ENCODE peak calls at places on chromosomes 6 and 20, in eight cellular contexts. One of them, this sample, is unnamed.

GRCh38 chr20:11098888-11099287 is 425.1 kb upstream of the JAG1 start:
- DNase-seq in cardiac muscle cell: no peak
- DNase-seq in Karpas-422: no peak
- DNase-seq in upper lobe of right lung: no peak
- DNase-seq in CD4-positive, CD25-positive, alpha-beta regulatory T cell: no peak
- DNase-seq in aorta: no peak
- DNase-seq in heart left ventricle: no peak
- DNase-seq in CD4-positive, alpha-beta memory T cell: no peak
- DNase-seq in this sample: no peak

GRCh38 chr6:47853766-47854165 is 71.9 kb downstream of the OPN5 start:
- DNase-seq in Karpas-422: no peak
- DNase-seq in aorta: no peak
- DNase-seq in cardiac muscle cell: no peak
- DNase-seq in CD4-positive, CD25-positive, alpha-beta regulatory T cell: no peak
- DNase-seq in upper lobe of right lung: no peak
- DNase-seq in CD4-positive, alpha-beta memory T cell: no peak
- DNase-seq in heart left ventricle: no peak
- DNase-seq in this sample: no peak

GRCh38 chr20:44208165-44208564 is 2.4 kb downstream of the OSER1 start:
- DNase-seq in Karpas-422: peak
- DNase-seq in CD4-positive, alpha-beta memory T cell: no peak
- DNase-seq in upper lobe of right lung: no peak
- DNase-seq in aorta: no peak
- DNase-seq in heart left ventricle: no peak
- DNase-seq in cardiac muscle cell: no peak
- DNase-seq in CD4-positive, CD25-positive, alpha-beta regulatory T cell: no peak
- DNase-seq in this sample: no peak

GRCh38 chr6:139257821-139258398 is 33.9 kb downstream of the TXLNB start:
- DNase-seq in CD4-positive, alpha-beta memory T cell: no peak
- DNase-seq in upper lobe of right lung: no peak
- DNase-seq in Karpas-422: no peak
- DNase-seq in CD4-positive, CD25-positive, alpha-beta regulatory T cell: peak
- DNase-seq in cardiac muscle cell: no peak
- DNase-seq in heart left ventricle: no peak
- DNase-seq in aorta: no peak
- DNase-seq in this sample: no peak

GRCh38 chr6:44247338-44248302 is 719 bp downstream of the HSP90AB1 start:
- DNase-seq in CD4-positive, CD25-positive, alpha-beta regulatory T cell: peak
- DNase-seq in upper lobe of right lung: peak
- DNase-seq in heart left ventricle: peak
- DNase-seq in aorta: peak
- DNase-seq in CD4-positive, alpha-beta memory T cell: peak
- DNase-seq in cardiac muscle cell: peak
- DNase-seq in Karpas-422: peak
- DNase-seq in this sample: peak

GRCh38 chr20:32028647-32029372 is 18.6 kb downstream of the CCM2L start:
- DNase-seq in cardiac muscle cell: peak
- DNase-seq in upper lobe of right lung: no peak
- DNase-seq in Karpas-422: no peak
- DNase-seq in CD4-positive, CD25-positive, alpha-beta regulatory T cell: no peak
- DNase-seq in CD4-positive, alpha-beta memory T cell: no peak
- DNase-seq in heart left ventricle: no peak
- DNase-seq in aorta: no peak
- DNase-seq in this sample: no peak

GRCh38 chr6:127716425-127716930 is 139.5 kb downstream of the C6orf58 start:
- DNase-seq in CD4-positive, alpha-beta memory T cell: no peak
- DNase-seq in Karpas-422: no peak
- DNase-seq in CD4-positive, CD25-positive, alpha-beta regulatory T cell: no peak
- DNase-seq in cardiac muscle cell: no peak
- DNase-seq in aorta: no peak
- DNase-seq in heart left ventricle: no peak
- DNase-seq in upper lobe of right lung: no peak
- DNase-seq in this sample: no peak

GRCh38 chr6:13655700-13656099 is 40.6 kb downstream of the NOL7 start:
- DNase-seq in CD4-positive, alpha-beta memory T cell: no peak
- DNase-seq in upper lobe of right lung: no peak
- DNase-seq in CD4-positive, CD25-positive, alpha-beta regulatory T cell: no peak
- DNase-seq in Karpas-422: no peak
- DNase-seq in heart left ventricle: no peak
- DNase-seq in cardiac muscle cell: no peak
- DNase-seq in aorta: no peak
- DNase-seq in this sample: no peak

GRCh38 chr6:36160147-36160760 is 29.9 kb downstream of the MAPK13 start:
- DNase-seq in aorta: no peak
- DNase-seq in cardiac muscle cell: peak
- DNase-seq in heart left ventricle: no peak
- DNase-seq in upper lobe of right lung: no peak
- DNase-seq in CD4-positive, CD25-positive, alpha-beta regulatory T cell: no peak
- DNase-seq in CD4-positive, alpha-beta memory T cell: no peak
- DNase-seq in Karpas-422: no peak
- DNase-seq in this sample: no peak

GRCh38 chr6:107330190-107330589 is 129.2 kb downstream of the PDSS2 start:
- DNase-seq in CD4-positive, alpha-beta memory T cell: no peak
- DNase-seq in CD4-positive, CD25-positive, alpha-beta regulatory T cell: peak
- DNase-seq in aorta: no peak
- DNase-seq in Karpas-422: peak
- DNase-seq in heart left ventricle: no peak
- DNase-seq in cardiac muscle cell: no peak
- DNase-seq in upper lobe of right lung: no peak
- DNase-seq in this sample: peak

GRCh38 chr6:148874698-148875293 is 128.0 kb downstream of the UST start:
- DNase-seq in heart left ventricle: peak
- DNase-seq in aorta: no peak
- DNase-seq in upper lobe of right lung: no peak
- DNase-seq in Karpas-422: no peak
- DNase-seq in CD4-positive, alpha-beta memory T cell: no peak
- DNase-seq in cardiac muscle cell: peak
- DNase-seq in CD4-positive, CD25-positive, alpha-beta regulatory T cell: no peak
- DNase-seq in this sample: no peak

GRCh38 chr6:159094444-159095252 is 49.9 kb upstream of the TAGAP start:
- DNase-seq in heart left ventricle: no peak
- DNase-seq in CD4-positive, alpha-beta memory T cell: peak
- DNase-seq in cardiac muscle cell: no peak
- DNase-seq in aorta: no peak
- DNase-seq in Karpas-422: peak
- DNase-seq in upper lobe of right lung: no peak
- DNase-seq in CD4-positive, CD25-positive, alpha-beta regulatory T cell: peak
- DNase-seq in this sample: no peak

GRCh38 chr20:3239026-3239866 is at the start of gene SLC4A11:
- DNase-seq in Karpas-422: peak
- DNase-seq in aorta: peak
- DNase-seq in upper lobe of right lung: peak
- DNase-seq in CD4-positive, alpha-beta memory T cell: no peak
- DNase-seq in heart left ventricle: peak
- DNase-seq in cardiac muscle cell: peak
- DNase-seq in CD4-positive, CD25-positive, alpha-beta regulatory T cell: peak
- DNase-seq in this sample: peak

GRCh38 chr6:158536084-158536890 is 23.6 kb upstream of the TMEM181 start:
- DNase-seq in aorta: peak
- DNase-seq in cardiac muscle cell: peak
- DNase-seq in Karpas-422: peak
- DNase-seq in heart left ventricle: peak
- DNase-seq in CD4-positive, alpha-beta memory T cell: peak
- DNase-seq in upper lobe of right lung: peak
- DNase-seq in CD4-positive, CD25-positive, alpha-beta regulatory T cell: peak
- DNase-seq in this sample: peak

GRCh38 chr6:30411515-30412207 is 66.7 kb downstream of the RPP21 start:
- DNase-seq in upper lobe of right lung: peak
- DNase-seq in heart left ventricle: peak
- DNase-seq in cardiac muscle cell: peak
- DNase-seq in Karpas-422: peak
- DNase-seq in aorta: no peak
- DNase-seq in CD4-positive, alpha-beta memory T cell: peak
- DNase-seq in CD4-positive, CD25-positive, alpha-beta regulatory T cell: peak
- DNase-seq in this sample: peak

GRCh38 chr20:32605167-32605656 is 20.1 kb upstream of the NOL4L start:
- DNase-seq in CD4-positive, CD25-positive, alpha-beta regulatory T cell: no peak
- DNase-seq in cardiac muscle cell: peak
- DNase-seq in upper lobe of right lung: no peak
- DNase-seq in CD4-positive, alpha-beta memory T cell: no peak
- DNase-seq in heart left ventricle: no peak
- DNase-seq in Karpas-422: no peak
- DNase-seq in aorta: no peak
- DNase-seq in this sample: no peak

GRCh38 chr6:56683882-56684281 is 41.2 kb upstream of the DST start:
- DNase-seq in CD4-positive, alpha-beta memory T cell: no peak
- DNase-seq in Karpas-422: no peak
- DNase-seq in aorta: no peak
- DNase-seq in heart left ventricle: peak
- DNase-seq in cardiac muscle cell: peak
- DNase-seq in CD4-positive, CD25-positive, alpha-beta regulatory T cell: no peak
- DNase-seq in upper lobe of right lung: no peak
- DNase-seq in this sample: no peak

GRCh38 chr20:3696200-3696599 is 14.4 kb upstream of the ADAM33 start:
- DNase-seq in upper lobe of right lung: no peak
- DNase-seq in CD4-positive, alpha-beta memory T cell: no peak
- DNase-seq in aorta: no peak
- DNase-seq in heart left ventricle: no peak
- DNase-seq in cardiac muscle cell: no peak
- DNase-seq in Karpas-422: peak
- DNase-seq in CD4-positive, CD25-positive, alpha-beta regulatory T cell: peak
- DNase-seq in this sample: no peak

GRCh38 chr6:154410215-154410614 is 53.6 kb upstream of the IPCEF1 start:
- DNase-seq in heart left ventricle: no peak
- DNase-seq in CD4-positive, CD25-positive, alpha-beta regulatory T cell: no peak
- DNase-seq in CD4-positive, alpha-beta memory T cell: no peak
- DNase-seq in Karpas-422: no peak
- DNase-seq in upper lobe of right lung: no peak
- DNase-seq in aorta: no peak
- DNase-seq in cardiac muscle cell: no peak
- DNase-seq in this sample: no peak

GRCh38 chr20:41392871-41393704 is 26.5 kb upstream of the EMILIN3 start:
- DNase-seq in Karpas-422: no peak
- DNase-seq in CD4-positive, alpha-beta memory T cell: no peak
- DNase-seq in upper lobe of right lung: no peak
- DNase-seq in heart left ventricle: peak
- DNase-seq in CD4-positive, CD25-positive, alpha-beta regulatory T cell: no peak
- DNase-seq in aorta: no peak
- DNase-seq in cardiac muscle cell: peak
- DNase-seq in this sample: peak

GRCh38 chr20:49578436-49578835 is 10.5 kb upstream of the PTGIS start:
- DNase-seq in heart left ventricle: no peak
- DNase-seq in Karpas-422: no peak
- DNase-seq in cardiac muscle cell: no peak
- DNase-seq in upper lobe of right lung: peak
- DNase-seq in CD4-positive, CD25-positive, alpha-beta regulatory T cell: no peak
- DNase-seq in aorta: no peak
- DNase-seq in CD4-positive, alpha-beta memory T cell: no peak
- DNase-seq in this sample: no peak

GRCh38 chr20:64233725-64234124 is 21.8 kb upstream of the PCMTD2 start:
- DNase-seq in CD4-positive, CD25-positive, alpha-beta regulatory T cell: no peak
- DNase-seq in heart left ventricle: peak
- DNase-seq in upper lobe of right lung: peak
- DNase-seq in cardiac muscle cell: no peak
- DNase-seq in CD4-positive, alpha-beta memory T cell: no peak
- DNase-seq in aorta: peak
- DNase-seq in Karpas-422: no peak
- DNase-seq in this sample: peak

DNA sequence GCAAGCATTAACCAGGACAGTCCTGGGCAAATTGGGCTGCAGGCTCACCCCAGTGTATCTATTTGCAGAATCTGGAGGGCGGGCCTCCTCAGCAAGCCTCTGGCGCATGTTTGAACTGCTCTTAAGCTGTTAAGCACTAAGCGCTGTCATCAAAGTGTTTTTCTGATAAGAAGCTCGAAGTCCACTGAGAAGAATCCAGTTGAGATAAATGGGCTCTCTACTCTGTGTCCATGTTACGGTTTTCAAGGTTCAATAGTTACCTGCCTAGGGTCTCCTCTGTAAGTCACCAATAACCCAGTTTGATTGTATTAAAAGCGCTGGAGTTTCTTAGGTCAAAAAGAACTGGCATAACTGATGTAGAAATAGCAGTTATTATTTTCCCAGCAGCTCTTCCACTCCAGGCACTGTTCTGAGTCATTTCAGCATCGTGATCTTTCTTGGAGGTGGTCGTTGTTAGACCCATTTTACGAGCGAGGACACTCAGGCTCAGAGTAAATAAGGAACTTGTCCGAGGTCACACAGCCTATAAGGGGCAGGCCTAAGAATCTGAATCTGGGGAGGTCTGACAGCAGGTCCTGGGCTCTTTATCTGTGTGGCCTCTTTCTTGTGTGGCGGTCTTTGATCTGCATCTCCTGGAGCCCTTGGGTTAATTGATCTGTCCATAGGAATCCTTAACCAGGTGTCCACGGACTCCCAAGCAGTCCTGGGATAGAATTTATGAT is 207.4 kb upstream of the ZNF217 start:
- DNase-seq in upper lobe of right lung: no peak
- DNase-seq in aorta: no peak
- DNase-seq in cardiac muscle cell: peak
- DNase-seq in heart left ventricle: no peak
- DNase-seq in CD4-positive, CD25-positive, alpha-beta regulatory T cell: no peak
- DNase-seq in CD4-positive, alpha-beta memory T cell: no peak
- DNase-seq in Karpas-422: no peak
- DNase-seq in this sample: no peak
- H3K27ac ChIP-seq in upper lobe of right lung: no peak
- H3K27ac ChIP-seq in aorta: no peak
- H3K27ac ChIP-seq in cardiac muscle cell: no peak
- H3K27ac ChIP-seq in heart left ventricle: no peak
- H3K27ac ChIP-seq in CD4-positive, CD25-positive, alpha-beta regulatory T cell: no peak
- H3K27ac ChIP-seq in CD4-positive, alpha-beta memory T cell: no peak
- H3K27ac ChIP-seq in Karpas-422: no peak
- H3K27ac ChIP-seq in this sample: no peak

GRCh38 chr6:90676516-90676915 is 89.6 kb upstream of the MAP3K7 start:
- DNase-seq in CD4-positive, alpha-beta memory T cell: no peak
- DNase-seq in heart left ventricle: no peak
- DNase-seq in Karpas-422: no peak
- DNase-seq in upper lobe of right lung: no peak
- DNase-seq in aorta: no peak
- DNase-seq in CD4-positive, CD25-positive, alpha-beta regulatory T cell: no peak
- DNase-seq in cardiac muscle cell: no peak
- DNase-seq in this sample: no peak
- H3K4me3 ChIP-seq in CD4-positive, alpha-beta memory T cell: no peak
- H3K4me3 ChIP-seq in heart left ventricle: no peak
- H3K4me3 ChIP-seq in Karpas-422: no peak
- H3K4me3 ChIP-seq in upper lobe of right lung: no peak
- H3K4me3 ChIP-seq in aorta: no peak
- H3K4me3 ChIP-seq in CD4-positive, CD25-positive, alpha-beta regulatory T cell: no peak
- H3K4me3 ChIP-seq in cardiac muscle cell: no peak
- H3K4me3 ChIP-seq in this sample: no peak

GRCh38 chr6:42932412-42932811 is 3.1 kb downstream of the CNPY3 start:
- DNase-seq in aorta: no peak
- DNase-seq in CD4-positive, alpha-beta memory T cell: no peak
- DNase-seq in Karpas-422: no peak
- DNase-seq in heart left ventricle: no peak
- DNase-seq in cardiac muscle cell: no peak
- DNase-seq in upper lobe of right lung: no peak
- DNase-seq in CD4-positive, CD25-positive, alpha-beta regulatory T cell: no peak
- DNase-seq in this sample: no peak
- H3K27ac ChIP-seq in aorta: no peak
- H3K27ac ChIP-seq in CD4-positive, alpha-beta memory T cell: peak
- H3K27ac ChIP-seq in Karpas-422: no peak
- H3K27ac ChIP-seq in heart left ventricle: no peak
- H3K27ac ChIP-seq in cardiac muscle cell: no peak
- H3K27ac ChIP-seq in upper lobe of right lung: no peak
- H3K27ac ChIP-seq in CD4-positive, CD25-positive, alpha-beta regulatory T cell: peak
- H3K27ac ChIP-seq in this sample: peak

DNA sequence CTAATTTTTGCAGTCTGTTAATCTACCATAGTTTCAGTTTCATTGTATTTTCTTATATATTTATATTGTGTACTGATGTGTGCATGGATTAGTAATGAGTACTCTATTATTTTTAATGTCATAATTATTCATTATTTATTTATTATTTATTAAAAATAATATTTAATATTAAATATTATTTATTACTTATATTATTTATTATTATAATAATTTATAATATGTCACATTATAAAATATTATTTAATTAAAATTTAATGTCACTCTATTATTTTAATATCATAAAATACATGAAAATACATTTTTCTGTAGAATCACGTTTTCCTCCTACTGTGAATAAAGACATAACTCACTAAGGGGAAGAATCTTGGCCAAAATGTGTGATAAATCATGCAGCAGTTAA is 30.5 kb downstream of the POM121L2 start:
- DNase-seq in cardiac muscle cell: no peak
- DNase-seq in CD4-positive, alpha-beta memory T cell: no peak
- DNase-seq in Karpas-422: no peak
- DNase-seq in heart left ventricle: no peak
- DNase-seq in upper lobe of right lung: no peak
- DNase-seq in CD4-positive, CD25-positive, alpha-beta regulatory T cell: no peak
- DNase-seq in aorta: no peak
- DNase-seq in this sample: no peak
- H3K4me3 ChIP-seq in cardiac muscle cell: no peak
- H3K4me3 ChIP-seq in CD4-positive, alpha-beta memory T cell: no peak
- H3K4me3 ChIP-seq in Karpas-422: no peak
- H3K4me3 ChIP-seq in heart left ventricle: no peak
- H3K4me3 ChIP-seq in upper lobe of right lung: no peak
- H3K4me3 ChIP-seq in CD4-positive, CD25-positive, alpha-beta regulatory T cell: no peak
- H3K4me3 ChIP-seq in aorta: no peak
- H3K4me3 ChIP-seq in this sample: no peak